ENCODE peak calls at places on chromosomes 3 and 15, in seven cellular contexts. U is heart left ventricle; P is endodermal cell; I is stomach; F is naive thymus-derived CD4-positive, alpha-beta T cell; E is neuronal stem cell; V is suprapubic skin. A is an unnamed sample.

GRCh38 chr3:172461530-172462138 is 13.4 kb upstream of the GHSR start:
- DNase-seq in U (no peak), P (no peak), I (no peak), F (no peak), E (no peak), V (no peak), A (no peak)

GRCh38 chr3:53350652-53351051 is 3.3 kb upstream of the DCP1A start:
- DNase-seq in U (no peak), P (peak; percentile 58), I (no peak), F (no peak), E (no peak), V (no peak), A (peak; percentile 43)

GRCh38 chr15:46265664-46266063 is 630.8 kb downstream of the SQOR start:
- DNase-seq in U (no peak), P (no peak), I (no peak), F (no peak), E (no peak), V (no peak), A (no peak)

GRCh38 chr3:29764059-29764458 is 483.2 kb downstream of the RBMS3 start:
- DNase-seq in U (no peak), P (no peak), I (no peak), F (no peak), E (no peak), V (no peak), A (peak; percentile 84)

GRCh38 chr15:68252925-68253534 is 23.5 kb upstream of the CLN6 start:
- DNase-seq in U (no peak), P (peak; percentile 69), I (peak; percentile 37), F (no peak), E (peak; percentile 54), V (no peak), A (peak; percentile 74)

GRCh38 chr3:172701758-172702157 is 9.1 kb downstream of the NCEH1 start:
- DNase-seq in U (no peak), P (no peak), I (no peak), F (no peak), E (no peak), V (no peak), A (no peak)

GRCh38 chr15:26128611-26129140 is 265.5 kb upstream of the ATP10A start:
- DNase-seq in U (no peak), P (no peak), I (no peak), F (no peak), E (no peak), V (no peak), A (no peak)

GRCh38 chr3:15241341-15241740 is 35.3 kb downstream of the CAPN7 start:
- DNase-seq in U (no peak), P (peak; percentile 74), I (no peak), F (no peak), E (no peak), V (no peak), A (peak; percentile 7)

GRCh38 chr3:45765956-45766355 is 30.4 kb downstream of the SLC6A20 start:
- DNase-seq in U (no peak), P (peak; percentile 31), I (no peak), F (no peak), E (no peak), V (no peak), A (no peak)

GRCh38 chr15:63331456-63331855 is 50.2 kb downstream of the CA12 start:
- DNase-seq in U (no peak), P (no peak), I (no peak), F (no peak), E (no peak), V (no peak), A (peak; percentile 55)

GRCh38 chr3:87320748-87321634 is 44.6 kb upstream of the POU1F1 start:
- DNase-seq in U (no peak), P (no peak), I (no peak), F (no peak), E (no peak), V (no peak), A (no peak)

GRCh38 chr3:60954049-60954448 is 297.2 kb downstream of the FHIT start:
- DNase-seq in U (no peak), P (no peak), I (no peak), F (no peak), E (no peak), V (no peak), A (no peak)

GRCh38 chr3:77147836-77148578 is 108.1 kb downstream of the ROBO2 start:
- DNase-seq in U (no peak), P (peak; percentile 54), I (no peak), F (no peak), E (no peak), V (no peak), A (peak; percentile 38)

GRCh38 chr3:167032267-167032876 is 347.7 kb downstream of the ZBBX start:
- DNase-seq in U (no peak), P (no peak), I (no peak), F (no peak), E (peak; percentile 35), V (no peak), A (peak; percentile 62)

GRCh38 chr3:49465269-49466034 is 4.6 kb upstream of the DAG1 start:
- DNase-seq in U (peak; percentile 36), P (peak; percentile 57), I (peak; percentile 72), F (no peak), E (no peak), V (no peak), A (no peak)

GRCh38 chr3:185649414-185649813 is 63.3 kb downstream of the SENP2 start:
- DNase-seq in U (no peak), P (no peak), I (no peak), F (no peak), E (no peak), V (no peak), A (peak; percentile 92)

GRCh38 chr3:195258449-195259145 is 12.4 kb downstream of the XXYLT1 start:
- DNase-seq in U (no peak), P (peak; percentile 74), I (no peak), F (peak; percentile 24), E (no peak), V (no peak), A (no peak)

GRCh38 chr3:57770121-57770828 is 14.2 kb downstream of the SLMAP start:
- DNase-seq in U (no peak), P (no peak), I (no peak), F (no peak), E (no peak), V (no peak), A (no peak)

GRCh38 chr15:50424066-50424890 is at the start of gene USP8:
- DNase-seq in U (peak; percentile 96), P (peak; percentile 100), I (peak; percentile 96), F (peak; percentile 95), E (peak; percentile 98), V (peak; percentile 96), A (peak; percentile 92)

GRCh38 chr3:15795563-15796308 is 2.0 kb downstream of the ANKRD28 start:
- DNase-seq in U (no peak), P (no peak), I (no peak), F (no peak), E (no peak), V (no peak), A (peak; percentile 47)

GRCh38 chr3:119360736-119361462 is 66.7 kb downstream of the ARHGAP31 start:
- DNase-seq in U (no peak), P (peak; percentile 61), I (no peak), F (no peak), E (no peak), V (no peak), A (no peak)

GRCh38 chr3:67981077-67981476 is 326.7 kb upstream of the SUCLG2 start:
- DNase-seq in U (no peak), P (no peak), I (no peak), F (no peak), E (no peak), V (no peak), A (no peak)

DNA sequence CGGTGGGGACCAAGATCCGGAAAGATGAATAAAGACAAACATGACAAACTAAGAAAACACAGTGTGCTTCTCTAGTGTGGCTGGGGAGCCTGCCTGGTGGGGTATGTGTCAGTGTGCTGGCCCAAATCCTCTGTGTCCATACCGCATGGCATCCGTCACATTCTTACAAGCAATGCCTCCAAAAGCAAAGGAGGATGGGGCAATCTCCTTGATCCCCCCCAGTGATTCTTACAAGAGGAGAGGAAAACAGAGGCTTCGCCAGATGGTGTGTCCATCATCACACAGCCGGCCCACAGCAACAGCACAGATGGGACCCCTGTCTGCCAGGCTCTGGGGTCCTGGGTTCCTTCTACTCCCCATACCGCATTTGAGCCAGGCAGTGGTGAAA is 558 bp upstream of the IL17RC start:
- DNase-seq in U (no peak), P (no peak), I (no peak), F (no peak), E (no peak), V (no peak), A (peak; percentile 42)
- H3K27ac ChIP-seq in U (peak overlapping the region; percentile 92), P (peak overlapping the region; percentile 66), I (peak overlapping the region; percentile 94), F (no peak overlapping the region), E (no peak overlapping the region), V (peak overlapping the region; percentile 92), A (peak overlapping the region; percentile 30)

DNA sequence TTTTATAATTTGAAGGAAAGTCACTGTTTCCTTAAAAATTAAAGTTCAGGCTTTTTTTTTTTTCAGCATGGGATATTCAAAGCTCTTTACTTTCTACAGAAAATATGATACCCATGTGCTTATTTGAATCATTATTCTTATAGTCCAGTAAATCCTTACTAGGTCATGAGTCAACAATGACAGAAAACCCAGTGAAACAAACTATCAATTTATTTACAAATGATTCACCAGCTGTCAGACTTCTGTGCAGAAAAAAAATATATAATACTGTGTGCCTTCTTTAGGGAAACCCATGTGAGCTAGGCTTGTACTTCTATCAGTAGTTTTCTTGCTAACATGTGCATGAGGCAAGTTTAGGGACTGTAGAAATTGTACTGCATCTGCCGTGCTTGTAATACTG is 1.2 kb downstream of the ACP3 start:
- DNase-seq in U (no peak), P (no peak), I (no peak), F (no peak), E (no peak), V (no peak), A (no peak)
- H3K4me3 ChIP-seq in U (no peak overlapping the region), P (no peak overlapping the region), I (no peak overlapping the region), F (no peak overlapping the region), E (no peak overlapping the region), V (peak overlapping the region; percentile 29), A (no peak overlapping the region)

GRCh38 chr15:65841121-65841930 is 28.0 kb upstream of the RAB11A start:
- DNase-seq in U (no peak), P (peak; percentile 45), I (no peak), F (no peak), E (no peak), V (no peak), A (peak; percentile 19)
- H3K27ac ChIP-seq in U (peak overlapping the region; percentile 31), P (peak overlapping the region; percentile 17), I (no peak overlapping the region), F (no peak overlapping the region), E (no peak overlapping the region), V (no peak overlapping the region), A (no peak overlapping the region)

GRCh38 chr15:87604857-87605446 is 651.6 kb downstream of the NTRK3 start:
- DNase-seq in U (no peak), P (peak; percentile 73), I (no peak), F (no peak), E (peak; percentile 26), V (no peak), A (no peak)

GRCh38 chr15:87609909-87610308 is 646.6 kb downstream of the NTRK3 start:
- DNase-seq in U (no peak), P (no peak), I (no peak), F (no peak), E (no peak), V (no peak), A (no peak)

GRCh38 chr15:87609474-87609873 is 647.1 kb downstream of the NTRK3 start:
- DNase-seq in U (peak; percentile 17), P (no peak), I (no peak), F (no peak), E (no peak), V (no peak), A (peak; percentile 79)

GRCh38 chr15:87608238-87609028 is 648.1 kb downstream of the NTRK3 start:
- DNase-seq in U (no peak), P (no peak), I (no peak), F (no peak), E (no peak), V (no peak), A (no peak)

GRCh38 chr15:87610366-87610765 is 646.2 kb downstream of the NTRK3 start:
- DNase-seq in U (no peak), P (no peak), I (no peak), F (no peak), E (no peak), V (no peak), A (peak; percentile 44)
- H3K4me3 ChIP-seq in U (no peak overlapping the region), P (no peak overlapping the region), I (no peak overlapping the region), F (no peak overlapping the region), E (no peak overlapping the region), V (no peak overlapping the region), A (no peak overlapping the region)

A was measured in brain microvascular endothelial cell.